ENCODE peak calls at places on chromosomes 16 and 17, in nine cellular contexts. One of them, this sample, is unnamed.

GRCh38 chr16:72819345-72819744 is 228.6 kb downstream of the ZFHX3 start:
- DNase-seq in HL-60: no peak
- DNase-seq in ascending aorta: no peak
- DNase-seq in left kidney: no peak
- DNase-seq in Peyer's patch: no peak
- DNase-seq in right cardiac atrium: no peak
- DNase-seq in H54: peak; percentile 31
- DNase-seq in T-helper 1 cell: no peak
- DNase-seq in lower leg skin: no peak
- DNase-seq in this sample: peak; percentile 60

GRCh38 chr17:48269209-48269608 is 160.8 kb downstream of the SKAP1 start:
- DNase-seq in right cardiac atrium: no peak
- DNase-seq in H54: no peak
- DNase-seq in left kidney: no peak
- DNase-seq in HL-60: no peak
- DNase-seq in Peyer's patch: no peak
- DNase-seq in T-helper 1 cell: no peak
- DNase-seq in lower leg skin: no peak
- DNase-seq in ascending aorta: no peak
- DNase-seq in this sample: no peak

GRCh38 chr17:40558651-40559015 is 6.6 kb downstream of the CCR7 start:
- DNase-seq in lower leg skin: no peak
- DNase-seq in H54: no peak
- DNase-seq in right cardiac atrium: no peak
- DNase-seq in left kidney: no peak
- DNase-seq in HL-60: no peak
- DNase-seq in ascending aorta: no peak
- DNase-seq in T-helper 1 cell: no peak
- DNase-seq in Peyer's patch: no peak
- DNase-seq in this sample: peak; percentile 45

GRCh38 chr16:57647136-57647875 is 18.9 kb downstream of the ADGRG1 start:
- DNase-seq in HL-60: no peak
- DNase-seq in left kidney: no peak
- DNase-seq in lower leg skin: no peak
- DNase-seq in Peyer's patch: no peak
- DNase-seq in H54: no peak
- DNase-seq in T-helper 1 cell: no peak
- DNase-seq in ascending aorta: no peak
- DNase-seq in right cardiac atrium: no peak
- DNase-seq in this sample: peak; percentile 72

GRCh38 chr17:66493283-66494019 is 191.0 kb downstream of the PRKCA start:
- DNase-seq in Peyer's patch: no peak
- DNase-seq in ascending aorta: no peak
- DNase-seq in T-helper 1 cell: no peak
- DNase-seq in right cardiac atrium: no peak
- DNase-seq in lower leg skin: no peak
- DNase-seq in H54: no peak
- DNase-seq in HL-60: peak; percentile 74
- DNase-seq in left kidney: no peak
- DNase-seq in this sample: no peak

GRCh38 chr16:3640632-3641501 is 13.6 kb upstream of the DNASE1 start:
- DNase-seq in ascending aorta: no peak
- DNase-seq in T-helper 1 cell: no peak
- DNase-seq in HL-60: no peak
- DNase-seq in right cardiac atrium: no peak
- DNase-seq in lower leg skin: peak; percentile 83
- DNase-seq in H54: no peak
- DNase-seq in left kidney: no peak
- DNase-seq in Peyer's patch: peak; percentile 39
- DNase-seq in this sample: peak; percentile 47

GRCh38 chr16:84177740-84178070 is 9.2 kb downstream of the TAF1C start:
- DNase-seq in right cardiac atrium: peak; percentile 69
- DNase-seq in ascending aorta: no peak
- DNase-seq in Peyer's patch: no peak
- DNase-seq in T-helper 1 cell: no peak
- DNase-seq in H54: no peak
- DNase-seq in left kidney: no peak
- DNase-seq in HL-60: no peak
- DNase-seq in lower leg skin: no peak
- DNase-seq in this sample: no peak

GRCh38 chr16:29678691-29679267 is at the start of gene QPRT:
- DNase-seq in H54: peak; percentile 91
- DNase-seq in HL-60: no peak
- DNase-seq in ascending aorta: no peak
- DNase-seq in right cardiac atrium: peak; percentile 85
- DNase-seq in lower leg skin: no peak
- DNase-seq in Peyer's patch: peak; percentile 62
- DNase-seq in T-helper 1 cell: no peak
- DNase-seq in left kidney: peak; percentile 96
- DNase-seq in this sample: peak; percentile 98

GRCh38 chr16:50103764-50104163 is 38.0 kb downstream of the HEATR3 start:
- DNase-seq in T-helper 1 cell: no peak
- DNase-seq in right cardiac atrium: no peak
- DNase-seq in H54: no peak
- DNase-seq in Peyer's patch: no peak
- DNase-seq in ascending aorta: no peak
- DNase-seq in lower leg skin: no peak
- DNase-seq in HL-60: peak; percentile 47
- DNase-seq in left kidney: no peak
- DNase-seq in this sample: no peak

GRCh38 chr16:27330542-27330941 is 16.8 kb downstream of the IL4R start:
- DNase-seq in right cardiac atrium: peak; percentile 87
- DNase-seq in left kidney: no peak
- DNase-seq in T-helper 1 cell: no peak
- DNase-seq in HL-60: no peak
- DNase-seq in lower leg skin: peak; percentile 94
- DNase-seq in H54: no peak
- DNase-seq in ascending aorta: no peak
- DNase-seq in Peyer's patch: peak; percentile 76
- DNase-seq in this sample: no peak

GRCh38 chr16:4694664-4695451 is 1.5 kb downstream of the NUDT16L1 start:
- DNase-seq in lower leg skin: peak; percentile 83
- DNase-seq in HL-60: no peak
- DNase-seq in T-helper 1 cell: no peak
- DNase-seq in H54: no peak
- DNase-seq in left kidney: no peak
- DNase-seq in right cardiac atrium: peak; percentile 88
- DNase-seq in ascending aorta: no peak
- DNase-seq in Peyer's patch: peak; percentile 50
- DNase-seq in this sample: peak; percentile 52

This sample was measured in islet precursor cell.